ENCODE peak calls at places on chromosomes 12 and 14, in six cellular contexts. A is Caki2; H is fibroblast of the conjunctiva; D is choroid plexus epithelial cell; P is GM12865; I is activated CD4-positive, alpha-beta T cell treated with anti-CD3 and anti-CD28 coated beads, Interleukin-2, amount 50 U/mL, for 48 hours. V is an unnamed sample.

GRCh38 chr12:116958402-116959197 is 47.9 kb downstream of the FBXW8 start:
- DNase-seq in I (peak; percentile 14), A (no peak), P (peak; percentile 16), D (peak; percentile 28), H (no peak), V (no peak)

GRCh38 chr12:78248321-78248720 is 417.6 kb downstream of the NAV3 start:
- DNase-seq in P (no peak), D (peak; percentile 46), A (no peak), I (no peak), H (no peak), V (no peak)

GRCh38 chr12:101204598-101205304 is 5.3 kb downstream of the SLC5A8 start:
- DNase-seq in I (no peak), D (no peak), H (no peak), A (no peak), P (peak; percentile 2), V (peak; percentile 12)

GRCh38 chr12:38954119-38954746 is 48.8 kb upstream of the CPNE8 start:
- DNase-seq in D (no peak), H (no peak), I (no peak), P (no peak), A (no peak), V (no peak)

GRCh38 chr14:85482549-85482948 is 47.4 kb upstream of the FLRT2 start:
- DNase-seq in H (no peak), A (no peak), P (no peak), I (no peak), D (no peak), V (no peak)

GRCh38 chr12:111761706-111762105 is 5.0 kb upstream of the ALDH2 start:
- DNase-seq in H (no peak), P (peak; percentile 62), A (no peak), I (no peak), D (no peak), V (no peak)

GRCh38 chr14:53174918-53175317 is 21.8 kb upstream of the DDHD1 start:
- DNase-seq in H (no peak), I (no peak), D (no peak), A (no peak), P (no peak), V (no peak)

GRCh38 chr12:13613297-13613696 is 368.1 kb downstream of the GRIN2B start:
- DNase-seq in D (no peak), P (no peak), A (no peak), H (no peak), I (no peak), V (no peak)

GRCh38 chr12:23795494-23795893 is 154.0 kb downstream of the SOX5 start:
- DNase-seq in A (no peak), D (no peak), I (no peak), P (no peak), H (no peak), V (no peak)

GRCh38 chr14:77457115-77457521 is 283 bp downstream of the VIPAS39 start:
- DNase-seq in H (no peak), D (peak; percentile 50), P (no peak), I (no peak), A (no peak), V (no peak)

GRCh38 chr12:2944401-2945047 is 14.7 kb upstream of the TEAD4 start:
- DNase-seq in I (peak; percentile 65), H (no peak), A (peak; percentile 44), P (peak; percentile 64), D (peak; percentile 50), V (peak; percentile 69)